ENCODE peak calls at places on chromosome 14, in six cellular contexts. D, W, Z, E, U and K are unnamed samples.

GRCh38 chr14:105397350-105397931 is 897 bp upstream of the TEX22 start:
- DNase-seq in D (no peak), W (no peak), Z (no peak), E (no peak), U (peak), K (no peak)

GRCh38 chr14:29927596-29928341 is at the start of gene PRKD1:
- DNase-seq in D (peak), W (peak), Z (no peak), E (peak), U (no peak), K (no peak)

GRCh38 chr14:36518586-36519430 is 1.2 kb downstream of the NKX2-1 start:
- DNase-seq in D (no peak), W (no peak), Z (no peak), E (no peak), U (no peak), K (no peak)

GRCh38 chr14:100297320-100298300 is 8.6 kb downstream of the SLC25A29 start:
- DNase-seq in D (peak), W (peak), Z (peak), E (peak), U (peak), K (peak)

GRCh38 chr14:77580964-77581505 is 35.4 kb downstream of the SPTLC2 start:
- DNase-seq in D (no peak), W (no peak), Z (peak), E (no peak), U (no peak), K (no peak)

GRCh38 chr14:92176476-92176875 is 54.7 kb downstream of the CPSF2 start:
- DNase-seq in D (no peak), W (no peak), Z (no peak), E (no peak), U (no peak), K (no peak)

GRCh38 chr14:23153891-23154796 is 29.3 kb downstream of the SLC7A8 start:
- DNase-seq in D (peak), W (peak), Z (peak), E (peak), U (peak), K (no peak)

GRCh38 chr14:51862171-51862838 is 1.9 kb downstream of the GNG2 start:
- DNase-seq in D (no peak), W (no peak), Z (no peak), E (no peak), U (no peak), K (peak)

GRCh38 chr14:39015360-39015961 is 87.6 kb downstream of the SEC23A start:
- DNase-seq in D (no peak), W (no peak), Z (peak), E (no peak), U (peak), K (peak)

GRCh38 chr14:37325332-37325731 is 127.6 kb downstream of the MIPOL1 start:
- DNase-seq in D (no peak), W (no peak), Z (no peak), E (no peak), U (no peak), K (no peak)

GRCh38 chr14:34050606-34051005 is 99.7 kb upstream of the EGLN3 start:
- DNase-seq in D (no peak), W (no peak), Z (no peak), E (no peak), U (no peak), K (no peak)

GRCh38 chr14:35879654-35880249 is 53.6 kb downstream of the BRMS1L start:
- DNase-seq in D (no peak), W (no peak), Z (no peak), E (no peak), U (peak), K (peak)

GRCh38 chr14:75720828-75721227 is 59.8 kb downstream of the TTLL5 start:
- DNase-seq in D (peak), W (peak), Z (peak), E (peak), U (no peak), K (no peak)

GRCh38 chr14:105315941-105316562 is 1.5 kb downstream of the PACS2 start:
- DNase-seq in D (no peak), W (no peak), Z (no peak), E (peak), U (peak), K (no peak)

GRCh38 chr14:97267509-97267908 is 470.3 kb downstream of the VRK1 start:
- DNase-seq in D (no peak), W (no peak), Z (no peak), E (no peak), U (no peak), K (no peak)

GRCh38 chr14:81710232-81710845 is 176.7 kb upstream of the SEL1L start:
- DNase-seq in D (no peak), W (no peak), Z (no peak), E (no peak), U (peak), K (peak)

GRCh38 chr14:38705220-38705619 is 397.8 kb downstream of the SEC23A start:
- DNase-seq in D (no peak), W (no peak), Z (no peak), E (no peak), U (no peak), K (no peak)

GRCh38 chr14:67641902-67642749 is 22.4 kb downstream of the ARG2 start:
- DNase-seq in D (no peak), W (no peak), Z (no peak), E (no peak), U (no peak), K (no peak)

GRCh38 chr14:92610849-92611271 is 97.3 kb downstream of the RIN3 start:
- DNase-seq in D (no peak), W (no peak), Z (no peak), E (no peak), U (no peak), K (no peak)

DNA sequence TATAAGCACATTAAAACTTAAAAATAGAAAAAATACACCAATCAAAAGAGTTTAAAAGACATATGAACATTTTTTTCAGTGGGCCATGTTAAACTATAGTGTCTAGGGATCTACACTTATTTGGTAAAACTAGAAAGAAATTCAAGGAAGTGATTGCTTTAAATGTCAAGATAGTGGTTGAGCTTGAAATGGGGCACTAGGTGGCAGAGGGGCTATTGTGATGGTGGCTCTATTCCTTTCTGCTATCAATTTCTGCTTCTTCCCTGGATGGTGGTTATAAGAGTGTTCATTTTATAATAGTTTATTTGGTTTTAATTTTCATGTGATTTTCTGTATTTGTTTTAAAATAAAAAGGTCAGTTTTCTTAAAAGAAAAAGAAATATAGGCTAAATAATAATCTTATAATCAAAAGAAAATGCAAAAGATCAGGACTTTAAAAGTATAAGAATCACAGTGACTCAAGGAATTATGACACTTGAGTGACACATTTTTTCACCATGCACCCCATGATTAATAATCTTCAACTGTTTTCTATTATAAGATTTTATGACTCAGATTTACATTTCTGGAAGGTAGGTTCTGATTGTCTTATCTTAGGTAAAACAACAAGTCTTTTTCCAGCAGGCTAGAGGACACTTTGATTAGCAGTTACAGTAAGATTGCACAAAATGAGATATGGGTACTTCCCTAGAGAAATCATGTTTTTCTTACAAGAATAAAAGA is 137.5 kb downstream of the FSCB start:
- DNase-seq in D (no peak), W (no peak), Z (no peak), E (no peak), U (no peak), K (no peak)
- TF ChIP-seq CTCF in D (no peak), W (no peak), Z (no peak), E (no peak), U (no peak), K (no peak)

DNA sequence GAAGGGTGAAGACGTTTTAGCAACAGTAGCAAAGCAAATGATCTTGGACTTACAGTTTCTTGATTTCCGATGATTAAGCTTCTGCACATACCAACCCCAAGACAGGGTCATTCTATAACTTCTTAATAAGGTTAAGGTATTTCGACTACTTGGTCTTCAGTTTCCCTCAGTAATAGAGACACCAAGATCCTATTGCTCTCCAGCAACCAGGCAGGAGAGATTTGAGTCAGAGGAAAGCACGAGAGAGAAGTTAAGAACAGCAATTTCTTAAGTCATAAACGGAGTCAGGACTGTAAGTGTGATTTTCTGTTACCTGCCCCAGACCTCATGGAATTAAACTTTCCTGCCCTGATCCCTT is 215.6 kb downstream of the TTC8 start:
- DNase-seq in D (no peak), W (no peak), Z (no peak), E (no peak), U (no peak), K (no peak)
- H3K4me3 ChIP-seq in D (no peak), W (peak), Z (no peak), E (peak), U (no peak), K (no peak)

GRCh38 chr14:50003213-50004021 is 110.5 kb downstream of the ARF6 start:
- DNase-seq in D (peak), W (peak), Z (no peak), E (peak), U (peak), K (peak)
- TF ChIP-seq CTCF in D (peak), W (peak), Z (no peak), E (peak), U (no peak), K (peak)

DNA sequence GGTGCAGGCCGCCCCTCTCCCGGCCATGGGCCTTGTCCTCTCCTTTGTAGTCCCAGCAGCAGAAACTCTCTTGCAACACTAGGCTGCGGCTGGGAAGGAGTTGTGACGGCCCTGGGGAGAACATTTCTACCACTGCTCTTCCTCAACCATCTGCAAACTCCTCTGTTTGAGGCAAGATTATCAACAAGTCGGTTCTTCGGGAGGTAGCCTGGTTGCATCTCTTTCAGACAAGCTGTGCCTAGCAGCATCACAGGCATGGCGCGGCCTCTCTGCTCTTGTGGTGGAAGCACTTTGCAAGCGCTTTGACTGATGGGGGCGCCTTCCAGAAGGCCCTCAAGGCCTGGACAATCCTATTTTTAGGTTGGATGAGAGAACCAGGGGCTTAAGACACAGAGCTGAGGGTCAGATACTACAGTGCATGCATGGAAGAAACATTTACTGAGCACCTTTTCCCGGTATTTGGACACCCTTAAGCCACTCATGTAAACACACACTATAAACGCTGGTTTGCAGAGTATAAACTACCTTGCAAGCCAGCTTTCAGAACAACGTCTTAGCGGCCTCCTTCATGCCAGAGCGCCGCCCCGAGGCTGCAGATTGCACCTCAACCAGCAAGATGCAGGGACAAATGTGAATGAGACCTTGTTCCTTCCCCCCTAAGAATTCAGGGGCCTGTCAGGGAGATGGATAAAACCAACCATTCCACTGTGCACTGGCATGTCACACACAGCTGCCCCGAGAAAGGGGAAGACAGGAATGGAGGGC is 1.3 kb upstream of the PRIMA1 start:
- DNase-seq in D (no peak), W (no peak), Z (no peak), E (no peak), U (peak), K (no peak)
- H3K4me3 ChIP-seq in D (no peak), W (peak), Z (no peak), E (peak), U (no peak), K (no peak)

DNA sequence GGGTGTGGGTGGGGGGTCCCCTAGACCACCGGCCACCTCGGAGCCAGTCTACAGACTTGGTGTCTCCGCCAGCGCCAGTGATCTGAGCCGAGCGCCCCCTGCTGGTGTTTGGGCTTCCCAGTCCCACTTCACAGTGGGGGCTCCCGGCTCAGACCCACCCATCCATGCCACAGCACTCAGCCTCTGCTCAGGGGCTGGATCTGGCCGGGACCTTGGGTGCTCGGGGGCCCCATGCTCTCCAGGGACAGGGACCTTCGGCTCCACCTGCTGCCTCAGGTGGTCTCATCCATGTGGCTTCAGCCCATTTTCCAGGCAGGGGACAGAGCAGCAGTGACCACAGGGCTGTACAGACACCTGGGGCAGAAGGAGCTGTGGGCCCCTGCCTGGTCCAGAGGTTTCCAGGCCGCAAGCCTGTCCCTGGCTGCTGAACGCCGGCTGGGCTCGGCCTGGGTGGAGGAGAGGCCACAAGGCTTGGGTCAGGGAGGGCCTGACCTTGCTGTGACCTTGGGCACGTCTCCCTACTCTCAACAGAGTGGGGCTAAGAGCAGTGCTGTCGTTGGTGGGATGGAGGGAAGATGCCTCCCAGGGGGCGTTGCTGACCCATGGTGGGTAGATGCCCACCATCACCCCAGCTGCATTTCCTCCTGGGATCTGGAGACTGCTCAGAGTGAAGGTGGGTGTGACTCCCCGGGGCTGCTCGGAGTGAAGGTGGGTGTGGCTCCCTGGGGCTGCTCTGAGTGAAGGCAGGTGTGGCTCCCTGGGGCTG is 86.3 kb downstream of the KIF26A start:
- DNase-seq in D (no peak), W (no peak), Z (no peak), E (no peak), U (peak), K (peak)
- TF ChIP-seq CTCF in D (no peak), W (no peak), Z (peak), E (no peak), U (peak), K (peak)

DNA sequence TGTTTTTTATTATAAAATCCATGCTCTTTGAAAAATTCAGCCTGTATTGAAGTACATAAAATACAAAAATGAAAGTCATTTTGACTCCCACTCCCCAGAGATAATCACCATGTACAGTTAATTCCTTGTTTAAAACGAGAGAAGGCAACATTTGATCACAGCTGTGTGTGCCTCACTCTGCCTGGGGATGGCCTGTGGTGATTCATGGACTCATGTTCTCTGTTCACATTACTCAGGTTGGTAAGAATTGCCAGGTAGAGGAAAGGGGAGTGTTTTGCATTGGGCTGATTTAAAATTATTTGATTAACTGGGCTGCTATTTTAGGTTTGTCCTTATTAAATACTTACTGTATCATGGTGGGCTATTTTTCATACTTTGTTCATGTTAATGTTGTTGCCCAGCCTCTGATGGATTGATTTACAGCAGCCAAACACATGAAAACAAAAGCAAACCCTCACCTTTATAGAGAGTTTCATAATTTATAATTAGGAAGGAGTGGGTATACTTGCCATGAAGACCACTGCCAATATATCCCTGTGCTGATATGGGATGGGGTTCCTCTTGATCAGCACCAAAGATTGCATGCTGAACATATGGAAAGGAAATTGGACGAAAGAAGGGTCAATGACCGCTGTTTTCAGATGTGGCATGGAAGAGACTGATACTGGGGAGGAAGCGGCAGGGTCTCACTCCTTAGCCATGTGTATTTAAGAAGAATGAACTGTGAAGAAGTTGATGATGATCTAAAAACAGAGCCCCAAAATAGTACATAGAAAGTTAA is 3.0 kb downstream of the ZBTB1 start:
- DNase-seq in D (no peak), W (no peak), Z (no peak), E (no peak), U (no peak), K (no peak)
- H3K4me3 ChIP-seq in D (no peak), W (no peak), Z (no peak), E (no peak), U (peak), K (peak)

DNA sequence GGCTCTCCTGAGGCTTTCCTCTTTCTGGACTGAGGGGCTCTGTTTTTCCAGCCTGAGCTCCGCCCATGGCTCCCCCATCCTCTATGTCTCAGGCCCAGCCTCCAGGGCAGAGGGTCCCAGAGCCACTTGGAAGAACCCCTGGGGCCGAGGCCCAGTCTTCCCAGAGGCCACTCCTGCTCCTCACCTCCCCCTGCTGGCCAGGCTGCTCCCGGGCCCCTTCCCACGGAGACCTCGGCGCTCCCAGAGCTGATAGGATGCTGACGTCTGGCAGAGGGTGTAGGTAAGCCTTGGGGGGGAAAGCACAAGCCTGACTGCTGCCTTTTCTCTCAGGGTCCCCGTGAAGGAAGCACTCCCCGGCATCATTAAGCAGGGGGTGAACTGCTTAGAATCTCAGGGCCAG is 51.4 kb downstream of the ERH start:
- DNase-seq in D (no peak), W (no peak), Z (no peak), E (no peak), U (no peak), K (no peak)
- TF ChIP-seq CTCF in D (peak), W (peak), Z (peak), E (peak), U (peak), K (peak)

DNA sequence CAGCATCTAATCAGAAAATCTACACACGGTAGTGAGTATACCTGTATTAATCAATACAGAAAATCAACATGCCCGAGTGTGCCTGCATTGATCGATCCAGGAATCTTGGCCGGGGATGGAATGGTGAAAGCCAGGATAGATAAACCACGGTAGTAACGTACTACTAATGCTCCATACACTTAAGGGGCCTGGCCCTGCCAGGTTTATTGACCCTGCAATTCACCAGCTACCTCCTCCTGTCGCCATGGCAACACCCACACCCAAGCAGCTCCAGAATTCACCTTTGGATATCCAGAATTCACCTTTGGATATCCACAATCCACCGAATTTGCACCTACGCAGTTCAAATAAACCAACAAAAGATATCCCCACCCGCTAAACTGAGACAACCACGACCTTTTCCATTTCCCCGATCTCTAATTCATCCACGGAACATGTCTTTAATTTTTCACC is 14.8 kb upstream of the CALM1 start:
- DNase-seq in D (peak), W (peak), Z (no peak), E (peak), U (no peak), K (peak)
- H3K4me3 ChIP-seq in D (peak), W (peak), Z (peak), E (peak), U (peak), K (peak)

GRCh38 chr14:95242870-95243269 is 76.8 kb downstream of the CLMN start:
- DNase-seq in D (no peak), W (no peak), Z (no peak), E (no peak), U (no peak), K (no peak)
- TF ChIP-seq CTCF in D (no peak), W (no peak), Z (no peak), E (no peak), U (no peak), K (no peak)